ENCODE peak calls at places on chromosomes 7 and 10, in ten cellular contexts. C is HL-60, B is Peyer's patch, E is ovary, P is WERI-Rb-1, K is foreskin fibroblast, Z is OCI-LY7, I is astrocyte of the spinal cord, R is choroid plexus epithelial cell, G is activated B cell treated with CpG ODN at 0.5 μM for 24 hours. U is an unnamed sample.

GRCh38 chr10:14578060-14578952 is 196.4 kb downstream of the FAM107B start:
- DNase-seq in C (no peak), B (no peak), E (no peak), P (no peak), K (peak; percentile 37), Z (no peak), I (peak; percentile 14), R (peak; percentile 55), G (no peak), U (no peak)

GRCh38 chr7:124085168-124085567 is 52.3 kb upstream of the TMEM229A start:
- DNase-seq in C (no peak), B (no peak), E (no peak), P (no peak), K (no peak), Z (no peak), I (peak; percentile 59), R (no peak), G (no peak), U (no peak)

GRCh38 chr7:15433154-15433553 is 128.7 kb downstream of the AGMO start:
- DNase-seq in C (no peak), B (no peak), E (no peak), P (no peak), K (peak; percentile 3), Z (no peak), I (no peak), R (no peak), G (no peak), U (no peak)

GRCh38 chr7:47514818-47515217 is 67.1 kb downstream of the TNS3 start:
- DNase-seq in C (no peak), B (no peak), E (no peak), P (no peak), K (peak; percentile 32), Z (no peak), I (no peak), R (peak; percentile 49), G (no peak), U (no peak)

GRCh38 chr7:94223375-94224084 is 171.2 kb upstream of the COL1A2 start:
- DNase-seq in C (no peak), B (no peak), E (no peak), P (no peak), K (peak; percentile 83), Z (peak; percentile 41), I (peak; percentile 72), R (peak; percentile 85), G (no peak), U (no peak)

GRCh38 chr10:97171001-97171400 is 14.8 kb downstream of the SLIT1 start:
- DNase-seq in C (no peak), B (no peak), E (no peak), P (no peak), K (no peak), Z (no peak), I (no peak), R (no peak), G (no peak), U (no peak)

GRCh38 chr7:111877931-111878330 is 315.6 kb upstream of the IMMP2L start:
- DNase-seq in C (no peak), B (no peak), E (no peak), P (no peak), K (no peak), Z (no peak), I (no peak), R (no peak), G (no peak), U (no peak)

GRCh38 chr7:1210979-1211608 is 21.6 kb upstream of the UNCX start:
- DNase-seq in C (no peak), B (no peak), E (no peak), P (peak; percentile 53), K (peak; percentile 56), Z (no peak), I (no peak), R (peak; percentile 28), G (no peak), U (no peak)

GRCh38 chr7:41890631-41891265 is 187.9 kb upstream of the INHBA start:
- DNase-seq in C (no peak), B (no peak), E (no peak), P (no peak), K (peak; percentile 37), Z (no peak), I (no peak), R (no peak), G (no peak), U (no peak)

DNA sequence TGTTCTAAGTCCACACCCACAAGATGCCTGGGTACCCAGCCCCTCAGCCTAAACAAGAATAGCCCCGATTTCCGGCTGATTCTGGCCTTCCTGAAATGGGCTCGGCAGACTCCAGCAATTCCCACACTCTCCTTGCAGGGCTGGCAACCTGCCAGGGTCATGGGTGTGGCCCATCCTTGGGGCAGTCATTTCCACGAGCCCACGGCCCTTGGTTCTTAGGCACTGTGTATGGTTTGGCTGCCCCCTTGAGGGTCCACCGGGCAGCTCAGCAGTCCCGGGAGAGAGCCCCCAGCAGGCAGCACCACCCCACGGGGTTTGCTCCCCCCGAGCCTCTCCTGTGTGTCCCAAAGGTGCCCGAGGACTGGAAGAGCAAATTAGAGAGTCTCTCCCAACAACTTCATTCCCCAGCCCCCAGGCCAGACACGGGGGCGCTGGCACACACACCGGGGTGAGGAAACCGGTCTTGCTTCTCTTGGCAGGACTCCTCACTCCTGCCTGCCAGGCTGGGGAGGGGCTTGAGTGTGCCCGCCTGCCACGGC is 142.2 kb downstream of the EMX2 start:
- DNase-seq in C (no peak), B (no peak), E (peak; percentile 30), P (no peak), K (peak; percentile 10), Z (no peak), I (no peak), R (no peak), G (no peak), U (no peak)
- TF ChIP-seq CTCF in C (no peak), B (no peak), E (no peak), P (no peak), K (peak; percentile 22), Z (no peak), I (no peak), R (peak; percentile 28), G (no peak), U (no peak)

GRCh38 chr10:102718220-102718619 is 3.8 kb downstream of the SFXN2 start:
- DNase-seq in C (peak; percentile 77), B (no peak), E (peak; percentile 55), P (peak; percentile 43), K (peak; percentile 75), Z (no peak), I (peak; percentile 57), R (peak; percentile 93), G (no peak), U (no peak)
- TF ChIP-seq CTCF in C (no peak), B (no peak), E (no peak), P (no peak), K (no peak), Z (no peak), I (no peak), R (no peak), G (no peak), U (no peak)

DNA sequence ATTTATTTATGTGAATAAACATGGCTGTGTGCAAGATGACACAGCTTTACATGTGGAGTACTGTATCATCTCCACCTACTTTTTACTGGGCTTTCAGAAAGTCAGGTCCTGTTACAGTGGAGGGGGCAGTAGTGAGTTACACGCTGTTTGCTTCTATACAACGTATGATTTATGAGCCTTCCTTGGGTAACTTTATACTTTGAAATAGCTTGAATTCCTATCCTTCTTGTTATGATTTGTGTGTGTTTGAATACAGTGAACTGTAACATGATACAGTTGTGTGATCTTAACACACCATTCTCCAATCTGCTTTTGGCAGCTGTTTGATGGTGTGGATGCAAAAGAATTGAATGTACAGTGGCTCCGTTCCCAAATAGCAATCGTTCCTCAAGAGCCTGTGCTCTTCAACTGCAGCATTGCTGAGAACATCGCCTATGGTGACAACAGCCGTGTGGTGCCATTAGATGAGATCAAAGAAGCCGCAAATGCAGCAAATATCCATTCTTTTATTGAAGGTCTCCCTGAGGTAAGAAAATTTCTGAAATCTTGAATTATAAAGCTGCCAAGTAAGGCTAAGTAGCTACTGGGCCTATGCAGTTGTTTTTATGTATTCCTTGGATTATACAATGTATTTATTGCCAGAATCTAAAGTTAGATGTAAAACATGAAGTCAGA is 41.6 kb downstream of the SP8 start:
- DNase-seq in C (no peak), B (no peak), E (no peak), P (no peak), K (no peak), Z (no peak), I (peak; percentile 4), R (peak; percentile 4), G (no peak), U (no peak)
- TF ChIP-seq CTCF in C (no peak), B (no peak), E (no peak), P (no peak), K (no peak), Z (peak; percentile 34), I (no peak), R (no peak), G (no peak), U (no peak)

GRCh38 chr10:785539-786214 is 96.2 kb upstream of the DIP2C start:
- DNase-seq in C (no peak), B (no peak), E (no peak), P (no peak), K (no peak), Z (no peak), I (no peak), R (no peak), G (peak; percentile 10), U (no peak)

GRCh38 chr10:789831-790701 is 100.6 kb upstream of the DIP2C start:
- DNase-seq in C (no peak), B (no peak), E (no peak), P (no peak), K (no peak), Z (no peak), I (no peak), R (no peak), G (peak; percentile 6), U (no peak)

GRCh38 chr10:788796-789748 is 99.6 kb upstream of the DIP2C start:
- DNase-seq in C (no peak), B (peak; percentile 34), E (no peak), P (no peak), K (peak; percentile 88), Z (no peak), I (peak; percentile 67), R (peak; percentile 74), G (peak; percentile 22), U (no peak)

GRCh38 chr10:786666-787512 is 97.4 kb upstream of the DIP2C start:
- DNase-seq in C (no peak), B (no peak), E (no peak), P (no peak), K (no peak), Z (no peak), I (no peak), R (no peak), G (peak; percentile 11), U (no peak)

GRCh38 chr10:787933-788651 is 98.6 kb upstream of the DIP2C start:
- DNase-seq in C (no peak), B (no peak), E (no peak), P (no peak), K (no peak), Z (no peak), I (peak; percentile 76), R (peak; percentile 70), G (peak; percentile 12), U (no peak)
- TF ChIP-seq CTCF in C (no peak), B (no peak), E (no peak), P (no peak), K (no peak), Z (no peak), I (no peak), R (no peak), G (no peak), U (no peak)

GRCh38 chr7:21504021-21504420 is 38.8 kb upstream of the DNAH11 start:
- DNase-seq in C (no peak), B (no peak), E (no peak), P (no peak), K (no peak), Z (no peak), I (no peak), R (no peak), G (no peak), U (no peak)
- TF ChIP-seq CTCF in C (no peak), B (no peak), E (no peak), P (no peak), K (no peak), Z (no peak), I (no peak), R (no peak), G (no peak), U (no peak)

GRCh38 chr10:34223658-34224057 is 591.4 kb downstream of the PARD3 start:
- DNase-seq in C (no peak), B (no peak), E (no peak), P (no peak), K (no peak), Z (no peak), I (no peak), R (no peak), G (no peak), U (no peak)
- TF ChIP-seq CTCF in C (no peak), B (no peak), E (no peak), P (peak; percentile 12), K (no peak), Z (peak; percentile 27), I (no peak), R (peak; percentile 19), G (no peak), U (no peak)